ENCODE peak calls at places on chromosomes 11 and 22, in six cellular contexts. One of them, this sample, is unnamed.

GRCh38 chr11:29100967-29101366 is 915.9 kb downstream of the KCNA4 start:
- DNase-seq in heart left ventricle: no peak
- DNase-seq in right lobe of liver: no peak
- DNase-seq in HCT116: no peak
- DNase-seq in stomach: no peak
- DNase-seq in breast epithelium: no peak
- DNase-seq in this sample: no peak

GRCh38 chr22:48238966-48239365 is 1476.5 kb downstream of the TBC1D22A start:
- DNase-seq in heart left ventricle: no peak
- DNase-seq in right lobe of liver: no peak
- DNase-seq in HCT116: no peak
- DNase-seq in stomach: peak
- DNase-seq in breast epithelium: no peak
- DNase-seq in this sample: no peak

GRCh38 chr11:12731841-12732336 is 57.7 kb downstream of the TEAD1 start:
- DNase-seq in heart left ventricle: no peak
- DNase-seq in right lobe of liver: no peak
- DNase-seq in HCT116: peak
- DNase-seq in stomach: no peak
- DNase-seq in breast epithelium: no peak
- DNase-seq in this sample: no peak

GRCh38 chr11:124801014-124801413 is 808 bp upstream of the MSANTD2 start:
- DNase-seq in heart left ventricle: no peak
- DNase-seq in right lobe of liver: no peak
- DNase-seq in HCT116: no peak
- DNase-seq in stomach: no peak
- DNase-seq in breast epithelium: no peak
- DNase-seq in this sample: no peak

GRCh38 chr11:12043221-12043620 is 34.8 kb upstream of the DKK3 start:
- DNase-seq in heart left ventricle: no peak
- DNase-seq in right lobe of liver: no peak
- DNase-seq in HCT116: no peak
- DNase-seq in stomach: no peak
- DNase-seq in breast epithelium: no peak
- DNase-seq in this sample: peak

GRCh38 chr22:19287076-19287724 is 4.3 kb downstream of the CLTCL1 start:
- DNase-seq in heart left ventricle: no peak
- DNase-seq in right lobe of liver: no peak
- DNase-seq in HCT116: no peak
- DNase-seq in stomach: no peak
- DNase-seq in breast epithelium: no peak
- DNase-seq in this sample: peak

GRCh38 chr11:117000039-117000740 is 98.0 kb downstream of the SIK3 start:
- DNase-seq in heart left ventricle: no peak
- DNase-seq in right lobe of liver: no peak
- DNase-seq in HCT116: no peak
- DNase-seq in stomach: no peak
- DNase-seq in breast epithelium: no peak
- DNase-seq in this sample: no peak

GRCh38 chr11:64694821-64695365 is 28.1 kb downstream of the NRXN2 start:
- DNase-seq in heart left ventricle: no peak
- DNase-seq in right lobe of liver: no peak
- DNase-seq in HCT116: no peak
- DNase-seq in stomach: no peak
- DNase-seq in breast epithelium: no peak
- DNase-seq in this sample: no peak

GRCh38 chr11:35688023-35688422 is 25.4 kb downstream of the TRIM44 start:
- DNase-seq in heart left ventricle: no peak
- DNase-seq in right lobe of liver: no peak
- DNase-seq in HCT116: no peak
- DNase-seq in stomach: no peak
- DNase-seq in breast epithelium: no peak
- DNase-seq in this sample: no peak

GRCh38 chr11:110087820-110088534 is 5.2 kb upstream of the ZC3H12C start:
- DNase-seq in heart left ventricle: no peak
- DNase-seq in right lobe of liver: no peak
- DNase-seq in HCT116: no peak
- DNase-seq in stomach: no peak
- DNase-seq in breast epithelium: no peak
- DNase-seq in this sample: no peak

GRCh38 chr11:14320020-14320419 is 39.0 kb downstream of the RRAS2 start:
- DNase-seq in heart left ventricle: no peak
- DNase-seq in right lobe of liver: no peak
- DNase-seq in HCT116: no peak
- DNase-seq in stomach: no peak
- DNase-seq in breast epithelium: no peak
- DNase-seq in this sample: no peak

GRCh38 chr11:5043385-5043784 is 2.9 kb upstream of the OR52J3 start:
- DNase-seq in heart left ventricle: no peak
- DNase-seq in right lobe of liver: no peak
- DNase-seq in HCT116: no peak
- DNase-seq in stomach: no peak
- DNase-seq in breast epithelium: no peak
- DNase-seq in this sample: no peak

GRCh38 chr11:108558222-108558621 is 35.3 kb downstream of the EXPH5 start:
- DNase-seq in heart left ventricle: no peak
- DNase-seq in right lobe of liver: no peak
- DNase-seq in HCT116: no peak
- DNase-seq in stomach: no peak
- DNase-seq in breast epithelium: no peak
- DNase-seq in this sample: peak

GRCh38 chr11:44574620-44575287 is 9.3 kb downstream of the CD82 start:
- DNase-seq in heart left ventricle: no peak
- DNase-seq in right lobe of liver: peak
- DNase-seq in HCT116: no peak
- DNase-seq in stomach: peak
- DNase-seq in breast epithelium: no peak
- DNase-seq in this sample: peak

GRCh38 chr11:97739892-97740782 is 1280.6 kb upstream of the CNTN5 start:
- DNase-seq in heart left ventricle: no peak
- DNase-seq in right lobe of liver: no peak
- DNase-seq in HCT116: no peak
- DNase-seq in stomach: no peak
- DNase-seq in breast epithelium: no peak
- DNase-seq in this sample: no peak

GRCh38 chr22:31271026-31271425 is 21.3 kb downstream of the PIK3IP1 start:
- DNase-seq in heart left ventricle: no peak
- DNase-seq in right lobe of liver: no peak
- DNase-seq in HCT116: no peak
- DNase-seq in stomach: no peak
- DNase-seq in breast epithelium: no peak
- DNase-seq in this sample: no peak

GRCh38 chr11:62611705-62612365 is 740 bp downstream of the EML3 start:
- DNase-seq in heart left ventricle: peak
- DNase-seq in right lobe of liver: no peak
- DNase-seq in HCT116: no peak
- DNase-seq in stomach: peak
- DNase-seq in breast epithelium: no peak
- DNase-seq in this sample: no peak

GRCh38 chr11:72896431-72896830 is 82.2 kb downstream of the ATG16L2 start:
- DNase-seq in heart left ventricle: no peak
- DNase-seq in right lobe of liver: no peak
- DNase-seq in HCT116: no peak
- DNase-seq in stomach: no peak
- DNase-seq in breast epithelium: no peak
- DNase-seq in this sample: no peak

GRCh38 chr22:21568207-21569075 is 927 bp downstream of the UBE2L3 start:
- DNase-seq in heart left ventricle: no peak
- DNase-seq in right lobe of liver: no peak
- DNase-seq in HCT116: no peak
- DNase-seq in stomach: no peak
- DNase-seq in breast epithelium: no peak
- DNase-seq in this sample: no peak

GRCh38 chr22:19741053-19741452 is 17.7 kb downstream of the GP1BB start:
- DNase-seq in heart left ventricle: no peak
- DNase-seq in right lobe of liver: no peak
- DNase-seq in HCT116: no peak
- DNase-seq in stomach: no peak
- DNase-seq in breast epithelium: no peak
- DNase-seq in this sample: no peak

GRCh38 chr11:35190804-35191348 is 51.9 kb downstream of the CD44 start:
- DNase-seq in heart left ventricle: no peak
- DNase-seq in right lobe of liver: no peak
- DNase-seq in HCT116: no peak
- DNase-seq in stomach: no peak
- DNase-seq in breast epithelium: no peak
- DNase-seq in this sample: no peak

GRCh38 chr11:106208795-106209194 is 131.3 kb downstream of the AASDHPPT start:
- DNase-seq in heart left ventricle: no peak
- DNase-seq in right lobe of liver: no peak
- DNase-seq in HCT116: no peak
- DNase-seq in stomach: peak
- DNase-seq in breast epithelium: no peak
- DNase-seq in this sample: no peak

GRCh38 chr11:78647986-78648875 is 73.6 kb upstream of the NARS2 start:
- DNase-seq in heart left ventricle: no peak
- DNase-seq in right lobe of liver: no peak
- DNase-seq in HCT116: no peak
- DNase-seq in stomach: no peak
- DNase-seq in breast epithelium: no peak
- DNase-seq in this sample: peak

GRCh38 chr11:850777-851762 is 8.4 kb downstream of the TSPAN4 start:
- DNase-seq in heart left ventricle: no peak
- DNase-seq in right lobe of liver: no peak
- DNase-seq in HCT116: no peak
- DNase-seq in stomach: no peak
- DNase-seq in breast epithelium: no peak
- DNase-seq in this sample: no peak

GRCh38 chr11:118918686-118919280 is 6.9 kb downstream of the BCL9L start:
- DNase-seq in heart left ventricle: no peak
- DNase-seq in right lobe of liver: no peak
- DNase-seq in HCT116: no peak
- DNase-seq in stomach: no peak
- DNase-seq in breast epithelium: no peak
- DNase-seq in this sample: peak

GRCh38 chr11:57744386-57744785 is 3.1 kb downstream of the SELENOH start:
- DNase-seq in heart left ventricle: no peak
- DNase-seq in right lobe of liver: no peak
- DNase-seq in HCT116: no peak
- DNase-seq in stomach: no peak
- DNase-seq in breast epithelium: no peak
- DNase-seq in this sample: peak

GRCh38 chr11:12094872-12095800 is 15.3 kb upstream of the MICAL2 start:
- DNase-seq in heart left ventricle: no peak
- DNase-seq in right lobe of liver: no peak
- DNase-seq in HCT116: no peak
- DNase-seq in stomach: peak
- DNase-seq in breast epithelium: no peak
- DNase-seq in this sample: no peak

GRCh38 chr11:36195496-36196346 is 93.5 kb downstream of the COMMD9 start:
- DNase-seq in heart left ventricle: no peak
- DNase-seq in right lobe of liver: no peak
- DNase-seq in HCT116: no peak
- DNase-seq in stomach: no peak
- DNase-seq in breast epithelium: no peak
- DNase-seq in this sample: no peak

GRCh38 chr11:78223320-78223954 is 34.7 kb downstream of the USP35 start:
- DNase-seq in heart left ventricle: no peak
- DNase-seq in right lobe of liver: no peak
- DNase-seq in HCT116: no peak
- DNase-seq in stomach: no peak
- DNase-seq in breast epithelium: no peak
- DNase-seq in this sample: no peak

GRCh38 chr11:124467376-124468061 is 22.0 kb upstream of the OR8B8 start:
- DNase-seq in heart left ventricle: no peak
- DNase-seq in right lobe of liver: no peak
- DNase-seq in HCT116: no peak
- DNase-seq in stomach: no peak
- DNase-seq in breast epithelium: no peak
- DNase-seq in this sample: no peak

GRCh38 chr11:112694813-112695212 is 266.4 kb upstream of the NCAM1 start:
- DNase-seq in heart left ventricle: no peak
- DNase-seq in right lobe of liver: no peak
- DNase-seq in HCT116: no peak
- DNase-seq in stomach: no peak
- DNase-seq in breast epithelium: no peak
- DNase-seq in this sample: no peak

GRCh38 chr11:90134420-90135003 is at the start of gene NAALAD2:
- DNase-seq in heart left ventricle: peak
- DNase-seq in right lobe of liver: peak
- DNase-seq in HCT116: no peak
- DNase-seq in stomach: no peak
- DNase-seq in breast epithelium: no peak
- DNase-seq in this sample: peak

GRCh38 chr11:130449996-130450419 is 1.6 kb downstream of the ADAMTS15 start:
- DNase-seq in heart left ventricle: peak
- DNase-seq in right lobe of liver: no peak
- DNase-seq in HCT116: no peak
- DNase-seq in stomach: peak
- DNase-seq in breast epithelium: peak
- DNase-seq in this sample: peak
- TF ChIP-seq POLR2A in heart left ventricle: no peak
- TF ChIP-seq POLR2A in right lobe of liver: no peak
- TF ChIP-seq POLR2A in HCT116: no peak
- TF ChIP-seq POLR2A in stomach: no peak
- TF ChIP-seq POLR2A in breast epithelium: no peak
- TF ChIP-seq POLR2A in this sample: no peak

GRCh38 chr11:33912405-33913361 is 20.8 kb upstream of the LMO2 start:
- DNase-seq in heart left ventricle: no peak
- DNase-seq in right lobe of liver: no peak
- DNase-seq in HCT116: peak
- DNase-seq in stomach: no peak
- DNase-seq in breast epithelium: no peak
- DNase-seq in this sample: no peak
- TF ChIP-seq POLR2A in heart left ventricle: no peak
- TF ChIP-seq POLR2A in right lobe of liver: no peak
- TF ChIP-seq POLR2A in HCT116: no peak
- TF ChIP-seq POLR2A in stomach: no peak
- TF ChIP-seq POLR2A in breast epithelium: no peak
- TF ChIP-seq POLR2A in this sample: no peak

GRCh38 chr22:50574383-50574755 is 3.9 kb downstream of the CPT1B start:
- DNase-seq in heart left ventricle: no peak
- DNase-seq in right lobe of liver: no peak
- DNase-seq in HCT116: no peak
- DNase-seq in stomach: no peak
- DNase-seq in breast epithelium: no peak
- DNase-seq in this sample: no peak
- TF ChIP-seq POLR2A in heart left ventricle: no peak
- TF ChIP-seq POLR2A in right lobe of liver: no peak
- TF ChIP-seq POLR2A in HCT116: no peak
- TF ChIP-seq POLR2A in stomach: no peak
- TF ChIP-seq POLR2A in breast epithelium: no peak
- TF ChIP-seq POLR2A in this sample: no peak

DNA sequence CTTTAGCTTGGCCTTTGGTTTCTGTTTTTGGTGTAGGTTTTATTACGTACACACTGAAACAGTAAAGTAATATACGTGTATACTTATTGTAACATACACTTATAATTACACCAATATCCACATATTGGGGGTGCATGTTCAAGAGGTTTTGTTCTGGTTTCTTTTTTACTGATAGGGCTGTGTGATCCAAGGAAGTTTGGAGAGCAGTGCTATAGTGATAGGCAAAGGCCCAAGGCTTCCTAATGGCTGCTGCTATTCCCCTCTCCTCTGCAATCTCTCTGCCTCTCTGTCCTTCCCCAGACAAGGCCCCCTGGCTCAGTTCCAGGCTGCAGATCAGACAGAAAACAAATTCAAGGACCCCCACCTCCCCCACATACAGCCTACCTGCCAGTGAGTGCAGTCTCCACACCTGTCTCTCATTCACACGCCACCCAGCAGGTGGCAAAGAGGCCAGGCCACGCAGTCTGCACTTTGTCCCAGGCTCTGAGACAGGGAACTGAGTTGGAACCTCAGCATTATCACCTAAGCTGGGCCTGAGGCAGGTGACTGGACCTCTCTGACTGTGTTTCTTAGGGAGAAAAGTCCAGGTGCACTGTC is 15.1 kb downstream of the TMEM184B start:
- DNase-seq in heart left ventricle: no peak
- DNase-seq in right lobe of liver: no peak
- DNase-seq in HCT116: no peak
- DNase-seq in stomach: peak
- DNase-seq in breast epithelium: no peak
- DNase-seq in this sample: no peak
- TF ChIP-seq POLR2A in heart left ventricle: no peak
- TF ChIP-seq POLR2A in right lobe of liver: no peak
- TF ChIP-seq POLR2A in HCT116: no peak
- TF ChIP-seq POLR2A in stomach: no peak
- TF ChIP-seq POLR2A in breast epithelium: no peak
- TF ChIP-seq POLR2A in this sample: no peak

This sample was measured in lower leg skin.